ENCODE peak calls at places on chromosomes 11 and 22, in eight cellular contexts. D is heart right ventricle, F is astrocyte of the cerebellum, J is pancreas, E is mucosa of descending colon, S is psoas muscle, O is choroid plexus epithelial cell, Y is epithelial cell of esophagus. G is an unnamed sample.

GRCh38 chr11:6825333-6825744 is 20.1 kb upstream of the OR10A5 start:
- DNase-seq in S (no peak), O (peak), D (no peak), Y (peak), J (no peak), F (no peak), E (no peak), G (no peak)

GRCh38 chr11:75078233-75078632 is 18.4 kb downstream of the OR2AT4 start:
- DNase-seq in S (no peak), E (no peak), Y (no peak), O (peak), J (no peak), D (no peak), F (no peak), G (peak)

GRCh38 chr11:105137286-105137685 is 2.3 kb downstream of the CARD18 start:
- DNase-seq in E (no peak), D (no peak), J (no peak), S (no peak), O (peak), F (no peak), Y (peak), G (no peak)

GRCh38 chr11:74819400-74819799 is 70.8 kb downstream of the RNF169 start:
- DNase-seq in Y (no peak), E (no peak), O (peak), J (no peak), D (no peak), F (no peak), S (no peak), G (peak)

GRCh38 chr11:59283825-59284772 is 71.4 kb upstream of the MPEG1 start:
- DNase-seq in O (peak), Y (peak), E (no peak), F (peak), S (no peak), J (no peak), D (peak), G (peak)

GRCh38 chr11:9849384-9849783 is 185.5 kb downstream of the SWAP70 start:
- DNase-seq in J (no peak), S (no peak), Y (no peak), F (no peak), D (no peak), O (no peak), E (no peak), G (no peak)

GRCh38 chr11:22193348-22194051 is 615 bp downstream of the ANO5 start:
- DNase-seq in F (no peak), O (no peak), D (peak), Y (no peak), E (peak), S (peak), J (peak), G (no peak)

GRCh38 chr22:27581688-27582087 is 219.9 kb downstream of the MN1 start:
- DNase-seq in J (no peak), F (no peak), Y (no peak), E (peak), O (peak), D (peak), S (peak), G (no peak)

GRCh38 chr11:111592491-111592890 is 9.8 kb upstream of the SIK2 start:
- DNase-seq in E (no peak), D (no peak), Y (no peak), O (no peak), F (no peak), S (no peak), J (no peak), G (no peak)

GRCh38 chr11:68139395-68139794 is 18.2 kb upstream of the CHKA start:
- DNase-seq in S (no peak), D (no peak), O (no peak), J (no peak), E (no peak), F (no peak), Y (no peak), G (no peak)

GRCh38 chr11:11577932-11578331 is 43.9 kb downstream of the GALNT18 start:
- DNase-seq in F (no peak), J (no peak), D (no peak), Y (peak), E (no peak), S (no peak), O (no peak), G (no peak)

GRCh38 chr11:62245271-62245753 is 3.3 kb downstream of the SCGB1D2 start:
- DNase-seq in Y (peak), E (peak), D (no peak), F (peak), S (no peak), J (no peak), O (peak), G (peak)
- TF ChIP-seq CTCF in Y (no peak), E (no peak), D (no peak), F (no peak), S (no peak), J (no peak), O (peak), G (peak)

GRCh38 chr11:17827006-17827405 is 92.4 kb downstream of the KCNC1 start:
- DNase-seq in E (no peak), F (no peak), J (no peak), D (no peak), O (no peak), Y (peak), S (no peak), G (no peak)
- TF ChIP-seq CTCF in E (no peak), F (peak), J (no peak), D (no peak), O (peak), Y (peak), S (no peak), G (peak)

GRCh38 chr11:64036081-64037026 is 623 bp downstream of the FLRT1 start:
- DNase-seq in D (peak), O (peak), E (no peak), S (peak), Y (peak), J (no peak), F (no peak), G (peak)
- TF ChIP-seq CTCF in D (no peak), O (no peak), E (no peak), S (no peak), Y (no peak), J (no peak), F (no peak), G (peak)

GRCh38 chr22:46797355-46797754 is 34.9 kb downstream of the TBC1D22A start:
- DNase-seq in Y (peak), E (no peak), S (no peak), O (peak), J (no peak), F (no peak), D (no peak), G (peak)
- TF ChIP-seq CTCF in Y (peak), E (no peak), S (no peak), O (peak), J (no peak), F (peak), D (no peak), G (peak)

GRCh38 chr11:43709689-43710088 is 29.2 kb downstream of the HSD17B12 start:
- DNase-seq in E (no peak), O (no peak), J (no peak), S (no peak), F (no peak), Y (no peak), D (no peak), G (no peak)

GRCh38 chr11:43712676-43713075 is 32.1 kb downstream of the HSD17B12 start:
- DNase-seq in D (no peak), S (no peak), Y (no peak), O (no peak), F (no peak), E (no peak), J (no peak), G (no peak)

GRCh38 chr11:43706631-43707030 is 26.1 kb downstream of the HSD17B12 start:
- DNase-seq in S (no peak), J (no peak), O (no peak), F (no peak), D (no peak), E (no peak), Y (no peak), G (no peak)

DNA sequence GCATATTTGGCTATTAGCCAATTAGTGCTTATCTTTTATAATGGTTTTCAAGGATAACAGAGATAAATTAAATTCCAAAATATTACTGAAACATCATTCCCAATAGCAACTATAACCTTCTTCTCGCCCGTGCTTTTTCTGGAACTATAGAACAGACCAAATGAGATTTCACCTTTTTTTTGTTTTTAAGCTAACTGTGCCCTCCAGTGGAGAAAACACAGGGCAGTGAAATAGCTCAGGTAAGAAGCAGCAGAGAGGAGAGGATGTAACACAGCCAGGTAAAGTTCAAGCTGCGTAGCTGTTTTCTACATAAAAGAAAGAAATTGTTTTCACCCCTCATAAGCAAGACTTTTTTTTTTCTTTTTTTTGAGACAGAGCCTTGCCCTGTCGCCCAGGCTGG is 28.2 kb downstream of the HSD17B12 start:
- DNase-seq in E (no peak), Y (peak), J (no peak), D (no peak), F (no peak), S (no peak), O (no peak), G (no peak)
- TF ChIP-seq CTCF in E (no peak), Y (peak), J (no peak), D (peak), F (no peak), S (peak), O (peak), G (peak)

GRCh38 chr11:113016905-113017304 is 55.7 kb downstream of the NCAM1 start:
- DNase-seq in J (no peak), E (no peak), F (no peak), S (no peak), D (no peak), O (no peak), Y (peak), G (no peak)

GRCh38 chr11:113014731-113015455 is 53.7 kb downstream of the NCAM1 start:
- DNase-seq in D (peak), Y (no peak), S (peak), O (peak), F (no peak), J (no peak), E (peak), G (no peak)

GRCh38 chr11:113018913-113019312 is 57.7 kb downstream of the NCAM1 start:
- DNase-seq in O (no peak), J (no peak), E (no peak), S (no peak), D (no peak), F (no peak), Y (no peak), G (no peak)

GRCh38 chr11:113014262-113014661 is 53.0 kb downstream of the NCAM1 start:
- DNase-seq in Y (no peak), E (no peak), F (no peak), D (peak), O (no peak), S (no peak), J (no peak), G (no peak)
- TF ChIP-seq CTCF in Y (no peak), E (no peak), F (no peak), D (no peak), O (no peak), S (no peak), J (no peak), G (no peak)

GRCh38 chr11:103659138-103659734 is 377.2 kb upstream of the DDI1 start:
- DNase-seq in F (no peak), E (no peak), S (no peak), O (peak), D (no peak), Y (no peak), J (no peak), G (peak)
- TF ChIP-seq CTCF in F (peak), E (no peak), S (no peak), O (peak), D (no peak), Y (no peak), J (no peak), G (peak)

DNA sequence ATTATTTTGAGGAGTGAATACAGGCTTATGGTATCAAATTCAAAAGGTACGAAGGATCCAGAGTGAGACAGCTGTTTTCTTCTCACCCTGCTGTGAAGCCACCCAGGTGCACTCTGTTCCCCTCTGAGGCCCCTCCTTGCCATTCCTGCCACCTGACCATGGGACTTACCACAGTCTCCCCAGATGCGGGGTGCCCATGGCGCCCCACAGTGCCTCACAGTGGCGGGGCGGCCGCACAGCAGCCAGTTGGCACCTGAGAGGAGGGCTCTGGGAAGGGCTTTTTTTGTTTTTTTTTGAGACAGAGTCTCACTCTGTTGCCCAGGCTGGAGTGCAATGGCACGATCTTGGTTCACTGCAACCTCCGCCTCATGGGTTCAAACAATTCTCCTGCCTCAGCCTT is 151.7 kb downstream of the CEP164 start:
- DNase-seq in Y (no peak), D (no peak), F (no peak), J (peak), S (no peak), O (no peak), E (no peak), G (no peak)
- TF ChIP-seq CTCF in Y (no peak), D (no peak), F (no peak), J (no peak), S (no peak), O (no peak), E (no peak), G (peak)

DNA sequence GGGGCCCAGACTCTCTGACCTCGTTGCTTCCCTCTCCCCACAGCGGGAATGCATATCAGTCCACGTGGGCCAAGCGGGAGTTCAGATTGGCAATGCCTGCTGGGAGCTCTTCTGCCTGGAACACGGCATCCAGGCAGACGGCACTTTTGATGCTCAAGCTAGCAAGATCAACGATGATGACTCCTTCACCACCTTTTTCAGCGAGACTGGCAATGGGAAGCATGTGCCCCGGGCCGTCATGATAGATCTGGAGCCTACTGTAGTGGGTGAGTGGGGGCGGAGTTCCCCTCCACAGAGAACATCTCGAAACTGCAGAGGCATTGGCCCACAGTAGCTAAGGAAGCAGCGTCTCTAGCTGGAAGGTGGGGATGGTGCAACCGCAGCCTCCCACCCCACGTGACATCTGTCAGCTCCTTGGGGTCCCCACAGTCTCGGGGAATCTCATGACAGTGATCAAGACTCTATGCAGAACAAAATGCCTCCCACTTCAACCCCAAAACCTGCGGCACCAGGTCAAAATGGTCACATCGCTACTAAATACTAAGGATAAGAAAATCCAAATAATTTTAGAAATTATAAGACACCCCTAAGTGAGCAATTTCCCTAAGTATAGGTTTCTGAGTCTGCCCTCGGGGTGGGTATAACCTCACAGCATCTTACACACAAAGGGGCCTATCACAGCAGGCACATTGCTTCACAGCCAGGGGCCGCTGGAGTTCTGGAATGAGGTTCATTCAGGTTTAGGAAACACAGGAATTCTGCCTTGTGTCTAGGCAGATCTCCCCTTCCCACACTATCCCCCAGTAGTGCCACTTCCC is 11.0 kb downstream of the TUBA8 start:
- DNase-seq in O (no peak), E (no peak), Y (no peak), S (no peak), D (no peak), J (no peak), F (no peak), G (no peak)
- TF ChIP-seq CTCF in O (no peak), E (no peak), Y (no peak), S (no peak), D (no peak), J (no peak), F (no peak), G (no peak)

DNA sequence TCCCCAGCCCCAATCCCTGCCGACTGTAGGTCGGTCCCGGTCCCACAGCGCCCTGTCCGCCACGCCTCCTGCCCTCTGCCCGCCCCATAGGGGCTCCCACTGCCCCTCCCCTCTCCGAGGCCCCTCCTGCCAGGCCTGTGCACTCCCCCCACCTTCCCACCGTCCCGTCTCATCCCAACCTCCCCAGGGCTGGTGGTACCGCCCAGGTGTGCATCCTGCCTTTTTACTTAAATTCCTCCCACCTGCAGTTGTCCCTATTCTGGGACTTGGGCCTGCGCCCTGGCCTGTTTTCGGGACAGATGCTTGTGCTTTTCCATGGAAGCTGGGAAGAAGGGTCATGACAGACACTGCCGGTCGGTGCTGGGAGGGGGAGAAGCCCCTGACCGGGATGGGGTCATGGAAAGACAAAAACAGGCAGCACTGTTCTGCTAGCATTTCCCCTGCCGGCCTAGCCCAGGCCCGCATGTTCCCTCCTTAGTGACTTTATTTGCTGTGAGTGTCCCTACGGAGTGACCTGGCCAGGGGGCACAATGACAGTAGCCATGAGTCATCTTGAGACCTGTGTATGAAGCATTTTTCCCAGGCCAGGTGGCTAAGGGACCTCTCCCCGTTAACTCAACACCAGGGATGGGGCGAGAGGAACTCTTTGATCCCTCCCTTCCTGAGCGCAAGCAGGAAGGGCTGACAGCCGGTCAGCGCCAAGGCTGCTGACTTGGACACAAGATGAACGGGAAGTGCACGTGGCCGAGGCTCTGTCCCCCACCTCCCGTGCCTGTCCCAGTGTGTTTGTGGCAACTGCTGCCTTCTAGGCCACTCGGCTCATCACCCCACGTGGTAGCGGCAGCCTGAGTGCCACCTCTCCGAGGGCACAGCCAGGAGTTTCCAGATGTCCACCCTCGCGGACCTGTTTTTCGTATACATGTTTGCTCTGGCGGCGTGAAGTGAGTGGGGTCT is 7.1 kb downstream of the TBX1 start:
- DNase-seq in S (peak), F (no peak), Y (no peak), D (peak), O (no peak), J (no peak), E (no peak), G (no peak)
- TF ChIP-seq CTCF in S (no peak), F (no peak), Y (no peak), D (no peak), O (no peak), J (no peak), E (no peak), G (no peak)

G was measured in HFFc6.